ENCODE peak calls at places on chromosomes 6 and 20, in five cellular contexts. A, H, C, K and Q are unnamed samples. For H3K4me1, the result is how much of the 10 kb centered on the place peaks cover.

GRCh38 chr6:3559561-3559960 is 102.7 kb upstream of the SLC22A23 start:
- DNase-seq in A (no peak), H (no peak), K (no peak), C (no peak), Q (no peak)

GRCh38 chr20:38770970-38771369 is 22.7 kb downstream of the ACTR5 start:
- DNase-seq in K (no peak), A (no peak), C (no peak), H (no peak), Q (no peak)

GRCh38 chr20:63595416-63596127 is 21.5 kb upstream of the HELZ2 start:
- DNase-seq in K (no peak), A (no peak), C (no peak), H (no peak), Q (no peak)

GRCh38 chr6:138824482-138825134 is 28.7 kb downstream of the ECT2L start:
- DNase-seq in H (no peak), C (peak), K (no peak), A (no peak), Q (no peak)

GRCh38 chr6:74574794-74575193 is 631.1 kb downstream of the COL12A1 start:
- DNase-seq in C (peak), A (no peak), K (no peak), H (no peak), Q (peak)

GRCh38 chr6:139248911-139249310 is 42.9 kb downstream of the TXLNB start:
- DNase-seq in C (no peak), H (no peak), A (no peak), K (no peak), Q (no peak)

GRCh38 chr6:110617057-110617456 is 140.6 kb upstream of the SLC22A16 start:
- DNase-seq in C (no peak), H (no peak), A (no peak), K (no peak), Q (no peak)

GRCh38 chr20:58702859-58703648 is 10.5 kb downstream of the NPEPL1 start:
- DNase-seq in H (no peak), K (peak), C (no peak), A (no peak), Q (no peak)

GRCh38 chr20:2507875-2508630 is 662 bp downstream of the ZNF343 start:
- DNase-seq in H (peak), K (no peak), C (no peak), A (no peak), Q (peak)

GRCh38 chr20:433300-433975 is 25.3 kb downstream of the RBCK1 start:
- DNase-seq in C (no peak), A (no peak), H (no peak), K (no peak), Q (no peak)

GRCh38 chr20:5859611-5860010 is 90.7 kb downstream of the TRMT6 start:
- DNase-seq in K (no peak), C (no peak), H (no peak), A (no peak), Q (no peak)

GRCh38 chr6:14763139-14763538 is 482.7 kb upstream of the JARID2 start:
- DNase-seq in H (peak), K (no peak), C (no peak), A (no peak), Q (no peak)

GRCh38 chr20:2006452-2007381 is 12.9 kb upstream of the PDYN start:
- DNase-seq in H (no peak), A (no peak), K (no peak), C (peak), Q (peak)

GRCh38 chr20:48659888-48660287 is 167.9 kb downstream of the PREX1 start:
- DNase-seq in H (no peak), K (peak), C (no peak), A (peak), Q (no peak)

GRCh38 chr20:44279228-44279627 is 31.8 kb downstream of the FITM2 start:
- DNase-seq in A (no peak), K (no peak), C (no peak), H (peak), Q (peak)

GRCh38 chr6:88865275-88865674 is 98.1 kb downstream of the RNGTT start:
- DNase-seq in C (no peak), A (no peak), H (no peak), K (no peak), Q (no peak)

GRCh38 chr6:108581237-108581931 is 20.7 kb downstream of the FOXO3 start:
- DNase-seq in C (no peak), A (peak), K (no peak), H (no peak), Q (peak)

GRCh38 chr20:3276400-3277015 is 37.5 kb upstream of the SLC4A11 start:
- DNase-seq in H (peak), A (peak), C (peak), K (no peak), Q (peak)

GRCh38 chr20:49267327-49267726 is 10.5 kb downstream of the ZNFX1 start:
- DNase-seq in C (no peak), K (no peak), H (no peak), A (no peak), Q (no peak)

GRCh38 chr20:59047938-59048680 is 5.5 kb upstream of the PRELID3B start:
- DNase-seq in A (no peak), H (peak), K (no peak), C (no peak), Q (no peak)

GRCh38 chr6:1641391-1641790 is 31.7 kb downstream of the FOXC1 start:
- DNase-seq in H (no peak), K (peak), A (no peak), C (peak), Q (no peak)

GRCh38 chr6:161396539-161396938 is 122.7 kb upstream of the AGPAT4 start:
- DNase-seq in K (no peak), A (no peak), H (no peak), C (no peak), Q (no peak)

GRCh38 chr6:161393839-161394364 is 120.0 kb upstream of the AGPAT4 start:
- DNase-seq in C (peak), K (peak), H (peak), A (peak), Q (peak)

GRCh38 chr6:161394437-161394836 is 120.6 kb upstream of the AGPAT4 start:
- DNase-seq in C (no peak), K (no peak), A (no peak), H (no peak), Q (no peak)

GRCh38 chr6:161395832-161396231 is 122.0 kb upstream of the AGPAT4 start:
- DNase-seq in H (no peak), K (no peak), A (no peak), C (no peak), Q (no peak)

DNA sequence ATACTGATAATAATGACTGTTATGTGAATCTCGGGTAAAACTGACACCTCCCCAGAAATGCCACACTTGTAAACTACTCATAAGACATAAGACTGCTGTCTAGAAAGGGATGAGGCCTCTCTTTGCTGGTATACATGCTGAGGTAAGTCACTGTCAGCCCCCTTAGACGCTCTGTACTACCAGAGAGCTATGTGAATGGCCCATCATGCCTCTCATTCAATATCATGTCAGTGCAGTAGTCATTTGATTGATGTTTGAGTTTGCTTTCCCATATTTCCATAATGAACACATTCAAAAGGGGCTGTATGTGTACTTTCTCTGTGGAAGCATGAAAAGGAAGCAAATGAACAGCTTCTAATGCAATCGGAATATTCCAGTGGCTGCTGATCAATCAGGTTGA is 119.4 kb upstream of the AGPAT4 start:
- DNase-seq in A (no peak), K (no peak), C (no peak), H (no peak), Q (no peak)
- H3K4me3 ChIP-seq in A (no peak), K (no peak), C (no peak), H (no peak), Q (no peak)

GRCh38 chr6:125206389-125206788 is 52.8 kb downstream of the TPD52L1 start:
- DNase-seq in K (no peak), A (no peak), C (no peak), H (no peak), Q (no peak)

GRCh38 chr6:125205931-125206330 is 52.4 kb downstream of the TPD52L1 start:
- DNase-seq in A (no peak), K (no peak), H (no peak), C (no peak), Q (no peak)

GRCh38 chr6:125210667-125211066 is 57.1 kb downstream of the TPD52L1 start:
- DNase-seq in A (no peak), K (no peak), H (no peak), C (no peak), Q (no peak)

GRCh38 chr6:125208625-125209249 is 55.2 kb downstream of the TPD52L1 start:
- DNase-seq in K (no peak), C (no peak), H (no peak), A (no peak), Q (no peak)

GRCh38 chr6:125207956-125208355 is 54.4 kb downstream of the TPD52L1 start:
- DNase-seq in K (no peak), A (no peak), H (no peak), C (no peak), Q (no peak)
- H3K27ac ChIP-seq in K (no peak), A (no peak), H (peak), C (no peak), Q (no peak)

GRCh38 chr6:157460182-157460999 is 79.4 kb downstream of the ZDHHC14 start:
- DNase-seq in H (no peak), A (no peak), C (no peak), K (no peak), Q (no peak)
- H3K4me1 ChIP-seq in H (under half), A (under half), C (under half), K (under half), Q (under half)

GRCh38 chr6:30987304-30987703 is 3.8 kb downstream of the MUC21 start:
- DNase-seq in A (no peak), C (no peak), H (no peak), K (no peak), Q (no peak)

GRCh38 chr6:30985490-30985889 is 2.0 kb downstream of the MUC21 start:
- DNase-seq in A (no peak), K (no peak), C (no peak), H (no peak), Q (no peak)

GRCh38 chr6:30981942-30982772 is 1.4 kb upstream of the MUC21 start:
- DNase-seq in A (peak), C (peak), H (no peak), K (peak), Q (peak)

GRCh38 chr6:30979690-30980089 is 3.8 kb upstream of the MUC21 start:
- DNase-seq in C (no peak), K (no peak), H (no peak), A (no peak), Q (no peak)

DNA sequence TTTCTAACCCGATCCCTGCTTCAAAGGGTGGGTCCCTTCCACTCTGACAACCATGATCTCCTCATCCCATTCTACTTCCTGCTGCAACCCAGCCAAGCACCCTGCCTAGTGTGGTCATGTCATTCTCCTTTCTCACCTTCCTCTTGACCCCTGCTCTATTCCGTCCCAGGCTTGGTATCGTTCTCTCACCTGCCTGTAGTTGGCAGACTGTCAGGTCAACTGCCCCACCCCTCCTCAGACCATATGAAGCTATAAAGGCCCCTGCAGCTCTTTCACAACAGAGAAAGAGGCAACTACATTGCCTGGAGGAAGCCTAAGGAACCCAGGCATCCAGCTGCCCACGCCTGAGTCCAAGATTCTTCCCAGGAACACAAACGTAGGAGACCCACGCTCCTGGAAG is at the start of gene MUC21:
- DNase-seq in C (no peak), A (no peak), H (no peak), K (no peak), Q (no peak)
- H3K4me3 ChIP-seq in C (no peak), A (no peak), H (no peak), K (no peak), Q (no peak)

GRCh38 chr6:26285143-26286134 is 79.6 kb upstream of the BTN3A2 start:
- DNase-seq in H (peak), K (peak), A (peak), C (peak), Q (peak)

GRCh38 chr6:26284537-26285142 is 80.4 kb upstream of the BTN3A2 start:
- DNase-seq in H (no peak), A (peak), C (peak), K (peak), Q (peak)

GRCh38 chr6:26276841-26277648 is 88.0 kb upstream of the BTN3A2 start:
- DNase-seq in C (no peak), H (no peak), K (no peak), A (no peak), Q (no peak)

GRCh38 chr6:26275663-26276062 is 89.3 kb upstream of the BTN3A2 start:
- DNase-seq in A (no peak), K (no peak), C (no peak), H (no peak), Q (no peak)

GRCh38 chr6:26280409-26280808 is 84.6 kb upstream of the BTN3A2 start:
- DNase-seq in C (no peak), K (no peak), A (no peak), H (no peak), Q (no peak)
- H3K27ac ChIP-seq in C (no peak), K (no peak), A (no peak), H (peak), Q (peak)

GRCh38 chr20:46399401-46399800 is 7.0 kb downstream of the ELMO2 start:
- DNase-seq in H (no peak), K (no peak), C (no peak), A (peak), Q (no peak)

GRCh38 chr20:46400828-46401477 is 5.5 kb downstream of the ELMO2 start:
- DNase-seq in A (no peak), H (no peak), C (peak), K (no peak), Q (no peak)

GRCh38 chr20:46400253-46400652 is 6.2 kb downstream of the ELMO2 start:
- DNase-seq in K (peak), H (no peak), A (no peak), C (peak), Q (peak)

GRCh38 chr20:46401478-46401860 is 4.9 kb downstream of the ELMO2 start:
- DNase-seq in H (no peak), K (peak), C (no peak), A (no peak), Q (no peak)

DNA sequence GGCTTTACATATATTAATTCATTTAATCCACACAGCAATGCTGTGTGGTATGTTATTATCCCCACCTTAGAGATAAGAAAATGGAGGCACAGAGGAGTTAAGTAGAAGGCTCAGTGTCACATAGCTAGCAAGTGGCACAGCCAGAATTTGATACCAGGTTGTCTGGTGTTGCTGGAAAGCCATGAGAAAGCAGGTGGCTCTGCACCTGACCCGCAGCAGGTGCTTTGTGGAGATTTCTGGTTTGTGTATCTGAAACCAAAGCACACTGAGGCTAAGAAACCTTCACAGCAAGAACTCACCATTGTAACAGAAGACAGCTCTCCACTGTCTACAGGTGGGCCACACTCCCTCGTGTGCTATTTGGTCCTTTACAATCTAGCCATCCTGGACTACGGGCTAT is 7.5 kb downstream of the ELMO2 start:
- DNase-seq in K (no peak), H (no peak), A (no peak), C (no peak), Q (no peak)
- H3K4me1 ChIP-seq in K (half or more), H (under half), A (under half), C (under half), Q (under half)

GRCh38 chr20:57005146-57005933 is 261.1 kb downstream of the BMP7 start:
- DNase-seq in A (no peak), H (no peak), C (no peak), K (no peak), Q (no peak)

GRCh38 chr20:57004416-57004815 is 262.0 kb downstream of the BMP7 start:
- DNase-seq in A (no peak), K (no peak), H (no peak), C (no peak), Q (no peak)

GRCh38 chr20:57007171-57007540 is 259.3 kb downstream of the BMP7 start:
- DNase-seq in C (no peak), A (no peak), H (no peak), K (no peak), Q (no peak)

GRCh38 chr20:57008217-57008616 is 258.2 kb downstream of the BMP7 start:
- DNase-seq in A (no peak), K (no peak), H (no peak), C (no peak), Q (no peak)

DNA sequence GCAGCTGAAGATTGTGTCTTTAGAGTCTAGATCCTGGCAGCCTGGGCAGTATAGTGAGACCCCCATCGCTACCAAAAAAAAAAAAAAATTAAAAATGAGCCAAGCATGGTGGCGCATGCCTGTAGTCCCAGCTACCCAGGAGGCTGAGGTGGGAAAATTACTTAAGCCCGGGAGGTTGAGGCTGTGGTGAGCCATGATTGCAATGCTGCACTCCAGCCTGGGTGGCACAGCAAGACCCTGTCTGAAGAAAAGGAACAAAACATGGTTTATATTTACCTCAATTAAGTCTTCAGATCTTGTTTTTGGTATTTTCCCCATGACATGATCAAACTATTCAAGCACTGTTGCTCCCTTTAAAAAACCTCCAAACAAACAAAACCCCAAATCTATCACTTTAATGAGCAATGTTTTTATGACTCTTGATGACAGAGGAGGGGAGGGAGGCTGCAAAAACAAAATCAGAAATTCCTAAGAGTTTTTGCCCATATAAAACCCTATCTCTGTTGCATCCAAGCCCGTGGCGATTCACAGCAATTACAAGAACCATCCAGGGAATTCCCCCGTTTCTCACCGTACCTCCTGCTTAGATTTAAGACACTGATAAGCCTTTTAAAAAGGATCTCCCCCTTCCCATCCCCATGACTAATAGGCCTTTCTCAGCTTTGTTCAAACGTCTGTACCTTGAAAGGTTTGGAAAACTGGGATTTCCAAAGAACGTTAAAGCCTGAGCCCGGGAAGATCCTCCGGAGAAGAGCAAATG is 259.9 kb downstream of the BMP7 start:
- DNase-seq in K (no peak), A (no peak), H (peak), C (peak), Q (no peak)
- H3K4me3 ChIP-seq in K (no peak), A (no peak), H (no peak), C (no peak), Q (no peak)

GRCh38 chr6:131215212-131215611 is 79.9 kb downstream of the AKAP7 start:
- DNase-seq in H (no peak), K (no peak), A (no peak), C (no peak), Q (peak)
- H3K27ac ChIP-seq in H (no peak), K (no peak), A (no peak), C (no peak), Q (no peak)

GRCh38 chr20:53788253-53789022 is 194.8 kb upstream of the ZNF217 start:
- DNase-seq in C (no peak), A (no peak), K (no peak), H (no peak), Q (no peak)
- H3K4me1 ChIP-seq in C (under half), A (under half), K (under half), H (half or more), Q (under half)

GRCh38 chr6:46014511-46015118 is 1.0 kb downstream of the CLIC5 start:
- DNase-seq in H (no peak), K (no peak), C (peak), A (peak), Q (no peak)
- H3K4me3 ChIP-seq in H (peak), K (peak), C (no peak), A (peak), Q (peak)